ENCODE peak calls at places on chromosomes 7 and 10, in seven cellular contexts. One of them, this sample, is unnamed.
A peak's percentile ranks its signal among the peaks of the same experiment; 100 is the strongest.

GRCh38 chr10:103982639-103983038 is 15.7 kb downstream of the SLK start:
- DNase-seq in neuronal stem cell: peak; percentile 11
- DNase-seq in fibroblast of lung: peak; percentile 25
- DNase-seq in hepatocyte: no peak
- DNase-seq in mammary epithelial cell: no peak
- DNase-seq in SK-N-SH: peak; percentile 32
- DNase-seq in neural progenitor cell: peak; percentile 53
- DNase-seq in this sample: no peak

GRCh38 chr7:20365486-20365885 is 34.8 kb downstream of the ITGB8 start:
- DNase-seq in mammary epithelial cell: peak; percentile 83
- DNase-seq in neural progenitor cell: no peak
- DNase-seq in neuronal stem cell: no peak
- DNase-seq in SK-N-SH: peak; percentile 27
- DNase-seq in hepatocyte: peak; percentile 14
- DNase-seq in fibroblast of lung: peak; percentile 30
- DNase-seq in this sample: no peak

GRCh38 chr10:88651131-88651541 is 13.1 kb upstream of the LIPF start:
- DNase-seq in SK-N-SH: no peak
- DNase-seq in mammary epithelial cell: peak; percentile 77
- DNase-seq in neuronal stem cell: no peak
- DNase-seq in fibroblast of lung: peak; percentile 93
- DNase-seq in neural progenitor cell: no peak
- DNase-seq in hepatocyte: peak; percentile 11
- DNase-seq in this sample: no peak

GRCh38 chr7:105315357-105315756 is 73.4 kb downstream of the SRPK2 start:
- DNase-seq in neural progenitor cell: no peak
- DNase-seq in neuronal stem cell: no peak
- DNase-seq in fibroblast of lung: peak; percentile 41
- DNase-seq in hepatocyte: no peak
- DNase-seq in SK-N-SH: no peak
- DNase-seq in mammary epithelial cell: no peak
- DNase-seq in this sample: no peak

GRCh38 chr10:33066558-33067236 is 108.7 kb upstream of the ITGB1 start:
- DNase-seq in SK-N-SH: no peak
- DNase-seq in hepatocyte: peak; percentile 20
- DNase-seq in fibroblast of lung: peak; percentile 56
- DNase-seq in neuronal stem cell: no peak
- DNase-seq in mammary epithelial cell: no peak
- DNase-seq in neural progenitor cell: no peak
- DNase-seq in this sample: no peak

GRCh38 chr10:31242902-31243301 is 76.1 kb upstream of the ZEB1 start:
- DNase-seq in mammary epithelial cell: peak; percentile 82
- DNase-seq in neuronal stem cell: no peak
- DNase-seq in fibroblast of lung: peak; percentile 76
- DNase-seq in neural progenitor cell: no peak
- DNase-seq in SK-N-SH: peak; percentile 20
- DNase-seq in hepatocyte: peak; percentile 55
- DNase-seq in this sample: peak; percentile 67

GRCh38 chr7:142899661-142900060 is 14.1 kb upstream of the TRPV6 start:
- DNase-seq in fibroblast of lung: no peak
- DNase-seq in hepatocyte: no peak
- DNase-seq in neuronal stem cell: no peak
- DNase-seq in mammary epithelial cell: no peak
- DNase-seq in neural progenitor cell: peak; percentile 9
- DNase-seq in SK-N-SH: no peak
- DNase-seq in this sample: no peak

GRCh38 chr7:42128703-42129102 is 108.3 kb downstream of the GLI3 start:
- DNase-seq in neural progenitor cell: peak; percentile 37
- DNase-seq in neuronal stem cell: no peak
- DNase-seq in hepatocyte: no peak
- DNase-seq in fibroblast of lung: peak; percentile 45
- DNase-seq in SK-N-SH: no peak
- DNase-seq in mammary epithelial cell: no peak
- DNase-seq in this sample: no peak

GRCh38 chr10:72025400-72025799 is 61.2 kb downstream of the CHST3 start:
- DNase-seq in neural progenitor cell: no peak
- DNase-seq in hepatocyte: no peak
- DNase-seq in mammary epithelial cell: no peak
- DNase-seq in neuronal stem cell: no peak
- DNase-seq in fibroblast of lung: no peak
- DNase-seq in SK-N-SH: no peak
- DNase-seq in this sample: no peak

GRCh38 chr10:127907411-127908105 is 655 bp downstream of the PTPRE start:
- DNase-seq in neuronal stem cell: no peak
- DNase-seq in mammary epithelial cell: peak; percentile 48
- DNase-seq in neural progenitor cell: no peak
- DNase-seq in hepatocyte: peak; percentile 37
- DNase-seq in fibroblast of lung: peak; percentile 18
- DNase-seq in SK-N-SH: peak; percentile 67
- DNase-seq in this sample: no peak

DNA sequence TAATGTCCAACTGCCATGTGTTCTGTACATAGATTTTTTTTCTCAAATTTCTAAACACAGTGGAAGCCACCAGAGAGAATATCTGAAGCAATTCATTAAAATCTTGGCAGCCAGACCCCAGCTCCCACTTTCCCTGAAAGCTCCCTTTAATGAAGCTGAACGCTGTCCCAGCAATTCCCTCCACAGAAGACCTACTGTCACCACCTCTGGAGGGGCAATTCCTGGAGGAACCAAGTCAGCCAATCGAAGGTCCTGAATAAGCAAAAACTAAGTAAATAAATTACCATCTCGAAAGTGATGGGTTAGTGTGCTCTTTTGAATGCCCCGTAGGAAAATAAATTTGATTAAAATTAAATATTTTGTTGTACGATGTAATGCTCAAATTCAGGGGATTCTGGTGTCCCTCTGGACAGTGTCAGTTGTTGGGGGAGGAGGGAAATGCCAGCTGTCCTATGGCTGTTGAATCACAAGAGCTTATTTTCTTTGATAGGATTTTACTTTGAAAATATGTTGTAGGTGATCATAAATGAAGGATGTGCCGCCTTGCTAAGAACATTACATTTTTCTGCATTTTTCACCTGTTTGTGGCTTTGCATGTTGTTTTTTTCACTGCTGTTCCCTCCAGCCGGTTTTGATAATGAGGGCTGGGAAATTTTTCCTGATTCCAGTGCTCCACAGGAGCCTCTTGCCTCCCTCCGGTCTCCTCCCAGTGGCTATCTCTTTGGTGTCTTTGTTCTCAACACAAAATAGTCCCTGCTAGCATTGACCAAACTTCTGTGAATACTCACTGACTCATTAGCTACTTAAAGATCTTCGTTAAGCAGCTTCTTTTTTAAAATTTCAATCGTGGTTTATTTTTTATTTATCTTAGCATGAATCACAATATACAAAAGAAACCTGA is 9.3 kb upstream of the GSAP start:
- DNase-seq in fibroblast of lung: peak; percentile 67
- DNase-seq in mammary epithelial cell: peak; percentile 93
- DNase-seq in hepatocyte: no peak
- DNase-seq in SK-N-SH: peak; percentile 43
- DNase-seq in neuronal stem cell: peak; percentile 64
- DNase-seq in neural progenitor cell: peak; percentile 77
- DNase-seq in this sample: peak; percentile 8
- H2AFZ ChIP-seq in fibroblast of lung: peak overlapping the region; percentile 1
- H2AFZ ChIP-seq in mammary epithelial cell: peak overlapping the region; percentile 68
- H2AFZ ChIP-seq in hepatocyte: peak overlapping the region; percentile 38
- H2AFZ ChIP-seq in SK-N-SH: peak overlapping the region; percentile 75
- H2AFZ ChIP-seq in neuronal stem cell: peak overlapping the region; percentile 81
- H2AFZ ChIP-seq in neural progenitor cell: no peak overlapping the region
- H2AFZ ChIP-seq in this sample: peak overlapping the region; percentile 53

GRCh38 chr10:18341063-18341462 is 200.8 kb downstream of the CACNB2 start:
- DNase-seq in hepatocyte: no peak
- DNase-seq in mammary epithelial cell: no peak
- DNase-seq in neural progenitor cell: no peak
- DNase-seq in fibroblast of lung: no peak
- DNase-seq in neuronal stem cell: no peak
- DNase-seq in SK-N-SH: no peak
- DNase-seq in this sample: no peak
- H2AFZ ChIP-seq in hepatocyte: peak overlapping the region; percentile 9
- H2AFZ ChIP-seq in mammary epithelial cell: no peak overlapping the region
- H2AFZ ChIP-seq in neural progenitor cell: no peak overlapping the region
- H2AFZ ChIP-seq in fibroblast of lung: peak overlapping the region; percentile 78
- H2AFZ ChIP-seq in neuronal stem cell: no peak overlapping the region
- H2AFZ ChIP-seq in SK-N-SH: no peak overlapping the region
- H2AFZ ChIP-seq in this sample: no peak overlapping the region

DNA sequence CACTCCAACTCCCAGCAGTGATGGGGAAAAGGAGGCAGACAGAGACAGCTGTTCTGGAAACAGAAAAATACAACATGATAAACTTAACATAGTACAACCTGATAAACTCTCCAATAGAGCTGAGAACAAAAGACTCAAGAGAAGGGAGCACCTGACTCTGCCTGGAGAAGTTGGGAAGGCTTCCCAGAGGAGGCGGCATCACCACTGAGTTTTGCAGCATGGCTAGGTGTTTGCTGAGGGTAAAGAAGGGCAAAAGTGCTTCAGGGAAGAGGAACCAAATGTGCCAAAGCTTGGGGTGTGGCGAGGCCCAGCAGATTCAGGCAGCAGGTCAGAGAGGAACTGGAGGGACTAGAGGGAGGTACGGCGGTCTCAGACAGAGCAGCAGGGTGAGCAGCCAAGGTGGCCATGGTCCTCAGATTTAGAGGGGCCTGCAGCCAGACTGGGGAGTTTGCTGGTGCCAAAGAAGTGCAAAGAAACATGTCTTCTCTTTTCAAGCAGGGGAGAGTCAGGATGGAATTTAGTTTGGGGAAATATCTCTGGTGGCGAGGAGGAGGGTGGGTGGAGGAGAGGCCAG is 119.9 kb upstream of the BTBD16 start:
- DNase-seq in SK-N-SH: no peak
- DNase-seq in neuronal stem cell: no peak
- DNase-seq in neural progenitor cell: no peak
- DNase-seq in mammary epithelial cell: no peak
- DNase-seq in fibroblast of lung: no peak
- DNase-seq in hepatocyte: no peak
- DNase-seq in this sample: no peak
- H2AFZ ChIP-seq in SK-N-SH: no peak overlapping the region
- H2AFZ ChIP-seq in neuronal stem cell: no peak overlapping the region
- H2AFZ ChIP-seq in neural progenitor cell: no peak overlapping the region
- H2AFZ ChIP-seq in mammary epithelial cell: no peak overlapping the region
- H2AFZ ChIP-seq in fibroblast of lung: no peak overlapping the region
- H2AFZ ChIP-seq in hepatocyte: no peak overlapping the region
- H2AFZ ChIP-seq in this sample: no peak overlapping the region

GRCh38 chr7:85074992-85075391 is 111.9 kb downstream of the SEMA3D start:
- DNase-seq in neuronal stem cell: no peak
- DNase-seq in hepatocyte: no peak
- DNase-seq in neural progenitor cell: no peak
- DNase-seq in fibroblast of lung: peak; percentile 63
- DNase-seq in SK-N-SH: no peak
- DNase-seq in mammary epithelial cell: no peak
- DNase-seq in this sample: no peak
- H2AFZ ChIP-seq in neuronal stem cell: no peak overlapping the region
- H2AFZ ChIP-seq in hepatocyte: no peak overlapping the region
- H2AFZ ChIP-seq in neural progenitor cell: no peak overlapping the region
- H2AFZ ChIP-seq in fibroblast of lung: no peak overlapping the region
- H2AFZ ChIP-seq in SK-N-SH: peak overlapping the region; percentile 11
- H2AFZ ChIP-seq in mammary epithelial cell: no peak overlapping the region
- H2AFZ ChIP-seq in this sample: no peak overlapping the region

GRCh38 chr10:5481121-5481520 is 18.2 kb downstream of the CALML5 start:
- DNase-seq in mammary epithelial cell: no peak
- DNase-seq in fibroblast of lung: no peak
- DNase-seq in SK-N-SH: no peak
- DNase-seq in neural progenitor cell: no peak
- DNase-seq in neuronal stem cell: no peak
- DNase-seq in hepatocyte: no peak
- DNase-seq in this sample: no peak

GRCh38 chr10:5479481-5480161 is 19.7 kb downstream of the CALML5 start:
- DNase-seq in hepatocyte: no peak
- DNase-seq in mammary epithelial cell: no peak
- DNase-seq in fibroblast of lung: no peak
- DNase-seq in neuronal stem cell: no peak
- DNase-seq in neural progenitor cell: no peak
- DNase-seq in SK-N-SH: no peak
- DNase-seq in this sample: no peak

GRCh38 chr10:5480162-5480931 is 19.0 kb downstream of the CALML5 start:
- DNase-seq in neuronal stem cell: no peak
- DNase-seq in SK-N-SH: no peak
- DNase-seq in mammary epithelial cell: no peak
- DNase-seq in fibroblast of lung: no peak
- DNase-seq in neural progenitor cell: no peak
- DNase-seq in hepatocyte: no peak
- DNase-seq in this sample: no peak

GRCh38 chr10:5484205-5484604 is 15.2 kb downstream of the CALML5 start:
- DNase-seq in neuronal stem cell: no peak
- DNase-seq in fibroblast of lung: peak; percentile 12
- DNase-seq in SK-N-SH: no peak
- DNase-seq in neural progenitor cell: no peak
- DNase-seq in mammary epithelial cell: peak; percentile 97
- DNase-seq in hepatocyte: no peak
- DNase-seq in this sample: no peak

GRCh38 chr10:5482016-5482415 is 17.4 kb downstream of the CALML5 start:
- DNase-seq in hepatocyte: no peak
- DNase-seq in SK-N-SH: no peak
- DNase-seq in neural progenitor cell: no peak
- DNase-seq in mammary epithelial cell: no peak
- DNase-seq in neuronal stem cell: no peak
- DNase-seq in fibroblast of lung: no peak
- DNase-seq in this sample: no peak
- H2AFZ ChIP-seq in hepatocyte: no peak overlapping the region
- H2AFZ ChIP-seq in SK-N-SH: no peak overlapping the region
- H2AFZ ChIP-seq in neural progenitor cell: no peak overlapping the region
- H2AFZ ChIP-seq in mammary epithelial cell: no peak overlapping the region
- H2AFZ ChIP-seq in neuronal stem cell: no peak overlapping the region
- H2AFZ ChIP-seq in fibroblast of lung: no peak overlapping the region
- H2AFZ ChIP-seq in this sample: no peak overlapping the region

DNA sequence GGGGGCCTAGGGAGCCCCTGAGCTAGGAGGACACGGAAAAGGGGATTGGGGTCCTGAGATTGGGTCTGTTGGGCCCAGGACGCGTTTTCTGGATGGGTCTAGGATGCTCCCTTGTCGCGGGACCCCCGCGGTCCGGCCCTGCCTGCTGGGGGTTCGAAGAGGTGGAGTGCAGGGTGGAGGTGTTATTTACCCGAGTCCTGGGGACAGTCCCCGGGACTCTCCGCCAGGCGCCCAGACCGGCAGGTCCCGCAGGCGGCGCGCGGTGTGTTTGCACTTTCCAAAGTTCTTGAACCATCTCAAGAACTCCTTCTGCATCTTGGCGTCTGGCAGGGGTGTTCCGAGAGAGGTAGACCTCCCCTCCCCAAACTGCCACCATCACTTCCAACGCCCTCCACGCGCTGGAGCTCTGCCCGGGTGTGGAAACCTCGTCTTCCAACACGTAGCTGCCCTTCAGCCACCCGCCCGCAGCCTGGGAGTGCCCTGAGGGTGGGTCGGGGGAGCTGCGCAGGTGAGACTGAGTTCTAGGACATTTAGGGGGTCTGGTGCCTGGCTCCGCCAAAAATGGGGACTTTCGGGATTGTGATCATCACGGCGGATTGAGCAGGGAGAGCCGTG is 569 bp downstream of the CAV1 start:
- DNase-seq in neuronal stem cell: no peak
- DNase-seq in SK-N-SH: peak; percentile 49
- DNase-seq in fibroblast of lung: no peak
- DNase-seq in mammary epithelial cell: peak; percentile 37
- DNase-seq in neural progenitor cell: peak; percentile 45
- DNase-seq in hepatocyte: peak; percentile 35
- DNase-seq in this sample: no peak
- H2AFZ ChIP-seq in neuronal stem cell: peak overlapping the region; percentile 92
- H2AFZ ChIP-seq in SK-N-SH: no peak overlapping the region
- H2AFZ ChIP-seq in fibroblast of lung: no peak overlapping the region
- H2AFZ ChIP-seq in mammary epithelial cell: peak overlapping the region; percentile 5
- H2AFZ ChIP-seq in neural progenitor cell: peak overlapping the region; percentile 96
- H2AFZ ChIP-seq in hepatocyte: peak overlapping the region; percentile 81
- H2AFZ ChIP-seq in this sample: peak overlapping the region; percentile 90